ENCODE peak calls at places on chromosomes 11 and 22, in seven cellular contexts. W, E, O, V, K, L and G are unnamed samples.

GRCh38 chr11:91373497-91373896 is 851.1 kb upstream of the FAT3 start:
- DNase-seq in W (no peak), E (no peak), O (no peak), V (no peak), K (no peak), L (no peak), G (no peak)

GRCh38 chr11:94017446-94017845 is 3.7 kb upstream of the HEPHL1 start:
- DNase-seq in W (no peak), E (no peak), O (no peak), V (no peak), K (no peak), L (peak; percentile 15), G (no peak)

GRCh38 chr11:113505541-113506375 is 30.6 kb upstream of the DRD2 start:
- DNase-seq in W (no peak), E (no peak), O (no peak), V (peak; percentile 56), K (no peak), L (peak; percentile 80), G (no peak)

GRCh38 chr11:64742087-64742939 is 1.6 kb downstream of the RASGRP2 start:
- DNase-seq in W (no peak), E (no peak), O (peak; percentile 43), V (no peak), K (no peak), L (peak; percentile 36), G (no peak)

GRCh38 chr11:70105755-70106571 is 27.8 kb downstream of the ANO1 start:
- DNase-seq in W (no peak), E (no peak), O (no peak), V (no peak), K (no peak), L (no peak), G (no peak)

GRCh38 chr11:19803506-19803998 is 90.9 kb downstream of the NAV2 start:
- DNase-seq in W (no peak), E (no peak), O (no peak), V (no peak), K (no peak), L (no peak), G (no peak)

GRCh38 chr11:45927332-45927683 is 4.9 kb downstream of the LARGE2 start:
- DNase-seq in W (no peak), E (no peak), O (no peak), V (no peak), K (no peak), L (no peak), G (no peak)

GRCh38 chr11:72821920-72822799 is 7.9 kb downstream of the ATG16L2 start:
- DNase-seq in W (peak; percentile 74), E (peak; percentile 92), O (peak; percentile 97), V (peak; percentile 90), K (peak; percentile 83), L (peak; percentile 93), G (peak; percentile 58)

GRCh38 chr22:29704528-29705285 is 15.1 kb upstream of the CABP7 start:
- DNase-seq in W (peak; percentile 35), E (peak; percentile 93), O (no peak), V (peak; percentile 76), K (peak; percentile 68), L (peak; percentile 55), G (no peak)